ENCODE peak calls at places on chromosome 9, in ten cellular contexts. D is DMS153; R is fibroblast of lung; S is SW 1271; U is neuronal stem cell; J is posterior cingulate gyrus; H is MCF 10A; T is aorta; K is fibroblast of villous mesenchyme; M is stimulated activated CD4-positive, alpha-beta T cell treated with anti-CD3 and anti-CD28 coated beads, Interleukin-1b, Interleukin-23, amount 100 ng/mL, for 4 hours. O is an unnamed sample.

GRCh38 chr9:32551491-32552049 is 557 bp upstream of the SMIM27 start:
- DNase-seq in D (no peak), R (peak), S (no peak), U (peak), J (no peak), H (no peak), T (peak), K (no peak), M (peak), O (no peak)

GRCh38 chr9:109968702-109969450 is 188.9 kb downstream of the PALM2AKAP2 start:
- DNase-seq in D (peak), R (peak), S (no peak), U (no peak), J (no peak), H (peak), T (no peak), K (peak), M (no peak), O (no peak)

GRCh38 chr9:72883867-72884266 is 69.0 kb downstream of the ALDH1A1 start:
- DNase-seq in D (no peak), R (no peak), S (no peak), U (no peak), J (no peak), H (no peak), T (no peak), K (no peak), M (no peak), O (no peak)

GRCh38 chr9:120890415-120891254 is 13.6 kb upstream of the PHF19 start:
- DNase-seq in D (peak), R (peak), S (no peak), U (no peak), J (no peak), H (no peak), T (no peak), K (peak), M (no peak), O (no peak)

GRCh38 chr9:129777769-129778130 is 24.9 kb upstream of the PTGES start:
- DNase-seq in D (no peak), R (no peak), S (no peak), U (no peak), J (no peak), H (peak), T (no peak), K (no peak), M (no peak), O (no peak)

GRCh38 chr9:129221233-129221632 is 43.2 kb upstream of the IER5L start:
- DNase-seq in D (no peak), R (no peak), S (no peak), U (no peak), J (no peak), H (no peak), T (no peak), K (no peak), M (no peak), O (no peak)

GRCh38 chr9:88258587-88258986 is 120.3 kb upstream of the SPATA31C2 start:
- DNase-seq in D (no peak), R (no peak), S (no peak), U (no peak), J (no peak), H (peak), T (peak), K (peak), M (no peak), O (no peak)

GRCh38 chr9:110197330-110198187 is 10.4 kb downstream of the C9orf152 start:
- DNase-seq in D (no peak), R (no peak), S (no peak), U (no peak), J (no peak), H (no peak), T (no peak), K (no peak), M (no peak), O (no peak)

GRCh38 chr9:93087971-93088655 is 7.9 kb upstream of the CARD19 start:
- DNase-seq in D (no peak), R (no peak), S (no peak), U (no peak), J (no peak), H (no peak), T (peak), K (no peak), M (no peak), O (no peak)

GRCh38 chr9:105173306-105173705 is 71.1 kb upstream of the SLC44A1 start:
- DNase-seq in D (no peak), R (no peak), S (no peak), U (no peak), J (no peak), H (no peak), T (no peak), K (no peak), M (no peak), O (no peak)

GRCh38 chr9:97491216-97491999 is 10.1 kb upstream of the TMOD1 start:
- DNase-seq in D (no peak), R (no peak), S (no peak), U (no peak), J (no peak), H (no peak), T (no peak), K (peak), M (no peak), O (no peak)

GRCh38 chr9:18296702-18297531 is 177.0 kb upstream of the ADAMTSL1 start:
- DNase-seq in D (no peak), R (peak), S (no peak), U (no peak), J (no peak), H (peak), T (no peak), K (peak), M (no peak), O (no peak)

GRCh38 chr9:15390200-15390599 is 32.5 kb upstream of the SNAPC3 start:
- DNase-seq in D (no peak), R (no peak), S (no peak), U (no peak), J (no peak), H (no peak), T (no peak), K (no peak), M (no peak), O (no peak)

GRCh38 chr9:124365045-124365444 is 50.2 kb downstream of the PSMB7 start:
- DNase-seq in D (no peak), R (no peak), S (no peak), U (peak), J (no peak), H (no peak), T (no peak), K (no peak), M (no peak), O (no peak)

O was measured in B cell.